ENCODE peak calls at places on chromosomes 2 and 18, in four cellular contexts. One of them, this sample, is unnamed.

GRCh38 chr2:159139216-159139933 is 147.1 kb downstream of the WDSUB1 start:
- DNase-seq in mucosa of descending colon: no peak
- DNase-seq in upper lobe of right lung: no peak
- DNase-seq in BJ: no peak
- DNase-seq in this sample: no peak

GRCh38 chr2:7111626-7112025 is 194.4 kb downstream of the RNF144A start:
- DNase-seq in mucosa of descending colon: peak; percentile 8
- DNase-seq in upper lobe of right lung: no peak
- DNase-seq in BJ: no peak
- DNase-seq in this sample: no peak

GRCh38 chr2:120261387-120262006 is 8.8 kb downstream of the RALB start:
- DNase-seq in mucosa of descending colon: no peak
- DNase-seq in upper lobe of right lung: no peak
- DNase-seq in BJ: no peak
- DNase-seq in this sample: no peak

GRCh38 chr2:136117391-136117841 is 533 bp downstream of the CXCR4 start:
- DNase-seq in mucosa of descending colon: peak; percentile 45
- DNase-seq in upper lobe of right lung: peak; percentile 81
- DNase-seq in BJ: no peak
- DNase-seq in this sample: no peak

GRCh38 chr2:10449838-10450691 is 1.9 kb upstream of the ODC1 start:
- DNase-seq in mucosa of descending colon: peak; percentile 86
- DNase-seq in upper lobe of right lung: peak; percentile 77
- DNase-seq in BJ: no peak
- DNase-seq in this sample: no peak

GRCh38 chr18:23036611-23037259 is 98.5 kb upstream of the CABLES1 start:
- DNase-seq in mucosa of descending colon: no peak
- DNase-seq in upper lobe of right lung: no peak
- DNase-seq in BJ: no peak
- DNase-seq in this sample: no peak

GRCh38 chr2:118222643-118223486 is 134.6 kb downstream of the INSIG2 start:
- DNase-seq in mucosa of descending colon: no peak
- DNase-seq in upper lobe of right lung: no peak
- DNase-seq in BJ: no peak
- DNase-seq in this sample: no peak

GRCh38 chr2:5695641-5696350 is 3.6 kb downstream of the SOX11 start:
- DNase-seq in mucosa of descending colon: no peak
- DNase-seq in upper lobe of right lung: no peak
- DNase-seq in BJ: no peak
- DNase-seq in this sample: no peak

GRCh38 chr2:150495993-150496627 is 8.6 kb upstream of the RND3 start:
- DNase-seq in mucosa of descending colon: no peak
- DNase-seq in upper lobe of right lung: no peak
- DNase-seq in BJ: peak; percentile 99
- DNase-seq in this sample: peak; percentile 95

GRCh38 chr18:80246656-80247402 is 485 bp downstream of the PARD6G start:
- DNase-seq in mucosa of descending colon: no peak
- DNase-seq in upper lobe of right lung: peak; percentile 68
- DNase-seq in BJ: no peak
- DNase-seq in this sample: no peak

GRCh38 chr2:9206991-9207640 is 504 bp downstream of the ASAP2 start:
- DNase-seq in mucosa of descending colon: peak; percentile 42
- DNase-seq in upper lobe of right lung: peak; percentile 75
- DNase-seq in BJ: no peak
- DNase-seq in this sample: no peak

GRCh38 chr18:55779461-55779710 is 191.4 kb upstream of the TCF4 start:
- DNase-seq in mucosa of descending colon: no peak
- DNase-seq in upper lobe of right lung: no peak
- DNase-seq in BJ: no peak
- DNase-seq in this sample: no peak

GRCh38 chr18:46067431-46068007 is 4.5 kb downstream of the PSTPIP2 start:
- DNase-seq in mucosa of descending colon: no peak
- DNase-seq in upper lobe of right lung: no peak
- DNase-seq in BJ: no peak
- DNase-seq in this sample: no peak

GRCh38 chr2:6011871-6012380 is 319.7 kb downstream of the SOX11 start:
- DNase-seq in mucosa of descending colon: no peak
- DNase-seq in upper lobe of right lung: no peak
- DNase-seq in BJ: no peak
- DNase-seq in this sample: no peak

GRCh38 chr2:17495590-17495989 is 22.6 kb downstream of the RAD51AP2 start:
- DNase-seq in mucosa of descending colon: no peak
- DNase-seq in upper lobe of right lung: no peak
- DNase-seq in BJ: no peak
- DNase-seq in this sample: no peak

GRCh38 chr2:136234261-136234660 is 116.3 kb upstream of the CXCR4 start:
- DNase-seq in mucosa of descending colon: no peak
- DNase-seq in upper lobe of right lung: no peak
- DNase-seq in BJ: no peak
- DNase-seq in this sample: no peak

GRCh38 chr2:174546519-174547506 is 50.8 kb downstream of the WIPF1 start:
- DNase-seq in mucosa of descending colon: peak; percentile 16
- DNase-seq in upper lobe of right lung: no peak
- DNase-seq in BJ: no peak
- DNase-seq in this sample: peak; percentile 7

GRCh38 chr2:43852196-43852730 is 13.5 kb downstream of the ABCG8 start:
- DNase-seq in mucosa of descending colon: no peak
- DNase-seq in upper lobe of right lung: no peak
- DNase-seq in BJ: no peak
- DNase-seq in this sample: no peak

GRCh38 chr2:164523026-164523425 is 98.3 kb downstream of the GRB14 start:
- DNase-seq in mucosa of descending colon: no peak
- DNase-seq in upper lobe of right lung: no peak
- DNase-seq in BJ: peak; percentile 44
- DNase-seq in this sample: no peak

GRCh38 chr2:113132622-113133021 is 5.2 kb downstream of the IL1RN start:
- DNase-seq in mucosa of descending colon: no peak
- DNase-seq in upper lobe of right lung: no peak
- DNase-seq in BJ: no peak
- DNase-seq in this sample: no peak

GRCh38 chr2:216274194-216274593 is 98.1 kb downstream of the MARCHF4 start:
- DNase-seq in mucosa of descending colon: no peak
- DNase-seq in upper lobe of right lung: no peak
- DNase-seq in BJ: no peak
- DNase-seq in this sample: peak; percentile 31

GRCh38 chr2:120765911-120766757 is 30.5 kb downstream of the GLI2 start:
- DNase-seq in mucosa of descending colon: peak; percentile 67
- DNase-seq in upper lobe of right lung: peak; percentile 80
- DNase-seq in BJ: peak; percentile 78
- DNase-seq in this sample: no peak

GRCh38 chr18:58796205-58796604 is 68.5 kb upstream of the ZNF532 start:
- DNase-seq in mucosa of descending colon: no peak
- DNase-seq in upper lobe of right lung: no peak
- DNase-seq in BJ: no peak
- DNase-seq in this sample: no peak

GRCh38 chr2:189129971-189130370 is 49.6 kb downstream of the COL5A2 start:
- DNase-seq in mucosa of descending colon: no peak
- DNase-seq in upper lobe of right lung: no peak
- DNase-seq in BJ: peak; percentile 93
- DNase-seq in this sample: peak; percentile 90

GRCh38 chr2:125240870-125241269 is 1215.8 kb downstream of the CNTNAP5 start:
- DNase-seq in mucosa of descending colon: no peak
- DNase-seq in upper lobe of right lung: no peak
- DNase-seq in BJ: no peak
- DNase-seq in this sample: no peak

GRCh38 chr2:145744541-145745386 is 1224.8 kb upstream of the ZEB2 start:
- DNase-seq in mucosa of descending colon: no peak
- DNase-seq in upper lobe of right lung: no peak
- DNase-seq in BJ: peak; percentile 48
- DNase-seq in this sample: peak; percentile 83

GRCh38 chr18:63472380-63472779 is 4.4 kb upstream of the SERPINB5 start:
- DNase-seq in mucosa of descending colon: peak; percentile 68
- DNase-seq in upper lobe of right lung: no peak
- DNase-seq in BJ: no peak
- DNase-seq in this sample: no peak

GRCh38 chr2:37394986-37395555 is 50.6 kb downstream of the QPCT start:
- DNase-seq in mucosa of descending colon: no peak
- DNase-seq in upper lobe of right lung: no peak
- DNase-seq in BJ: no peak
- DNase-seq in this sample: no peak

GRCh38 chr2:106547516-106547915 is 60.4 kb downstream of the CD8B2 start:
- DNase-seq in mucosa of descending colon: no peak
- DNase-seq in upper lobe of right lung: no peak
- DNase-seq in BJ: no peak
- DNase-seq in this sample: no peak

DNA sequence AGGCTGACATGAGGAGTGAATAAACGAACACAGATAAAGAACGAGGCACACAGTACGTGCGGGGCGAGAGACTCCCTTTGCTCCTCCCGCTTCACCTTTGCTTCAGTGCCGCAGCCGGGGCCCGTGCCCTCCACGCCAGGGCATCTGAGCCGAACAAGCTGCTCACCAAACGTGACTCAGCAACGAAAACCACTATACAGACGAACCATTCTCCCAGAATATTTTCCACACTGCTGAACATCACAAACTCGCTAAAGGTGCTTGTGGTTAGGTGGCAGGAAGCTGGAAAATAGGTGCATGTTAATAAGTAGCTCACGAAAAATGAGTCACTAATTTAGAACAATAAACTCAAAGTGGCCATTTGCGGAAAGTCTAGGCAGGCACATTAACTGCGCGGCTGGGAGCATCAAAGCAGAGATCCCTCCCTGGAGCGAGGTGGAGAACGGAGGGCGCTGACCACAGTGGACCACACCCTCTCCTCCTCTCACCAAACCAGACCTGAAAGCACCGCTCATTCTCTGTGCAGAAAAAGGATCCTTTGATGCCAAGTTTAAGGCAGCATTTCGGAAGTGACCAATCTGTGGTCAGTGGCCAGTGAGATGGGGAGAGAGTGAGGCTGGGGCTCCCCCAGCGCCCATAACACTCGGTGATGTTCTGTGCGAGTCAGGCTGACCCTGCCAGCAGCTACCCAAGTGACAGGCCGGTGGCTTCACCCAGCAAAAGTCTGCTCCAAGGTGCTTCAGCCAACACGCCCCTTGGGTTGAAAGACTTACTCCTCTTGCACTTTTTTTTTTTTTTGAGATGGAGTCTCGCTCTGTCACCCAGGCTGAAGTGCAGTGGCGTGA is 153.2 kb downstream of the HDAC4 start:
- DNase-seq in mucosa of descending colon: no peak
- DNase-seq in upper lobe of right lung: no peak
- DNase-seq in BJ: no peak
- DNase-seq in this sample: no peak
- H3K4me3 ChIP-seq in mucosa of descending colon: no peak overlapping the region
- H3K4me3 ChIP-seq in upper lobe of right lung: no peak overlapping the region
- H3K4me3 ChIP-seq in BJ: no peak overlapping the region
- H3K4me3 ChIP-seq in this sample: no peak overlapping the region

GRCh38 chr2:154452906-154453493 is 245.5 kb upstream of the KCNJ3 start:
- DNase-seq in mucosa of descending colon: no peak
- DNase-seq in upper lobe of right lung: no peak
- DNase-seq in BJ: no peak
- DNase-seq in this sample: no peak
- TF ChIP-seq CTCF in mucosa of descending colon: no peak
- TF ChIP-seq CTCF in upper lobe of right lung: peak; percentile 27
- TF ChIP-seq CTCF in BJ: no peak
- TF ChIP-seq CTCF in this sample: peak; percentile 9

GRCh38 chr2:126658910-126659613 is 3.1 kb downstream of the GYPC start:
- DNase-seq in mucosa of descending colon: peak; percentile 63
- DNase-seq in upper lobe of right lung: peak; percentile 77
- DNase-seq in BJ: no peak
- DNase-seq in this sample: no peak
- H3K4me3 ChIP-seq in mucosa of descending colon: no peak overlapping the region
- H3K4me3 ChIP-seq in upper lobe of right lung: peak overlapping the region; percentile 72
- H3K4me3 ChIP-seq in BJ: peak overlapping the region; percentile 2
- H3K4me3 ChIP-seq in this sample: no peak overlapping the region

GRCh38 chr18:54671291-54671881 is 80.3 kb downstream of the DYNAP start:
- DNase-seq in mucosa of descending colon: peak; percentile 51
- DNase-seq in upper lobe of right lung: no peak
- DNase-seq in BJ: no peak
- DNase-seq in this sample: no peak

GRCh38 chr18:54675076-54675475 is 84.0 kb downstream of the DYNAP start:
- DNase-seq in mucosa of descending colon: no peak
- DNase-seq in upper lobe of right lung: no peak
- DNase-seq in BJ: no peak
- DNase-seq in this sample: no peak

GRCh38 chr18:54672846-54673475 is 81.9 kb downstream of the DYNAP start:
- DNase-seq in mucosa of descending colon: peak; percentile 73
- DNase-seq in upper lobe of right lung: no peak
- DNase-seq in BJ: no peak
- DNase-seq in this sample: no peak

GRCh38 chr18:54672109-54672508 is 81.1 kb downstream of the DYNAP start:
- DNase-seq in mucosa of descending colon: no peak
- DNase-seq in upper lobe of right lung: no peak
- DNase-seq in BJ: no peak
- DNase-seq in this sample: no peak
- TF ChIP-seq CTCF in mucosa of descending colon: no peak
- TF ChIP-seq CTCF in upper lobe of right lung: no peak
- TF ChIP-seq CTCF in BJ: no peak
- TF ChIP-seq CTCF in this sample: no peak

DNA sequence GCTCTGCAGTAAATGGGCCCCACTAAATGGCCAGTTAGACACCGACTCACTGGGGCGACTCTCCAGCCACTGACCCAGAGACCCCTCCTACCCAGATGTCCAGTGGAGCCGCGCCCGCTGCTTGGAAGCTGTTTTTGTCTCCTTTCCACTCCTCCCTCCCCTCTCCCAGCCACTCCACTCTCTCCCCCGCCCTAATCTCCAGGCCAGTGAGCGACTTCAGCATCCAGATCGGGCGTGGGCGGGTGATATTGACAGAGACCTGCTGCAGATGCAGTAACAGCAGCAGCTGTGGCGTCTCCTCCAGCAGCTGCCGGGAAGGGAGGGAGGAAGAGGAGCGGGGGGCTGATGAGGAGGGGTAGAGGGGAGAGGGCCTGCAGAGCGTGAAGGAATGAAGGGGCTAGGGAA is at the start of gene SCN7A:
- DNase-seq in mucosa of descending colon: peak; percentile 15
- DNase-seq in upper lobe of right lung: peak; percentile 83
- DNase-seq in BJ: no peak
- DNase-seq in this sample: no peak
- H3K4me3 ChIP-seq in mucosa of descending colon: no peak within 1 kb of the TSS
- H3K4me3 ChIP-seq in upper lobe of right lung: peak within 1 kb of the TSS; percentile 52
- H3K4me3 ChIP-seq in BJ: no peak within 1 kb of the TSS
- H3K4me3 ChIP-seq in this sample: no peak within 1 kb of the TSS

GRCh38 chr2:240232961-240233890 is 92.8 kb upstream of the OTOS start:
- DNase-seq in mucosa of descending colon: peak; percentile 80
- DNase-seq in upper lobe of right lung: peak; percentile 95
- DNase-seq in BJ: no peak
- DNase-seq in this sample: peak; percentile 25
- TF ChIP-seq CTCF in mucosa of descending colon: peak; percentile 42
- TF ChIP-seq CTCF in upper lobe of right lung: peak; percentile 82
- TF ChIP-seq CTCF in BJ: peak; percentile 92
- TF ChIP-seq CTCF in this sample: peak; percentile 98